ENCODE peak calls at places on chromosomes 7 and 10, in four cellular contexts. C is GM12878, P is HL-60, R is K562. B is an unnamed sample.
A peak's percentile ranks its signal among the peaks of the same experiment; 100 is the strongest.

GRCh38 chr7:90961037-90961725 is 303.1 kb upstream of the FZD1 start:
- DNase-seq in C (no peak), R (no peak), P (no peak), B (no peak)

GRCh38 chr10:88920198-88920597 is 32.4 kb downstream of the ACTA2 start:
- DNase-seq in C (no peak), P (no peak), R (no peak), B (no peak)

GRCh38 chr7:83096065-83096580 is 66.6 kb downstream of the PCLO start:
- DNase-seq in C (no peak), R (no peak), P (no peak), B (no peak)

GRCh38 chr7:41974835-41975234 is 262.2 kb downstream of the GLI3 start:
- DNase-seq in C (no peak), R (no peak), P (no peak), B (no peak)

GRCh38 chr7:26659121-26659520 is 205.3 kb downstream of the SKAP2 start:
- DNase-seq in R (no peak), C (no peak), P (no peak), B (no peak)

GRCh38 chr10:103451871-103452713 is at the start of gene CALHM2:
- DNase-seq in P (no peak), C (no peak), R (no peak), B (peak; percentile 89)

GRCh38 chr10:15661574-15661973 is 58.1 kb downstream of the ITGA8 start:
- DNase-seq in C (no peak), P (no peak), R (no peak), B (no peak)

GRCh38 chr10:60572511-60573194 is 183.0 kb upstream of the ANK3 start:
- DNase-seq in P (no peak), C (no peak), R (no peak), B (no peak)

GRCh38 chr7:51950811-51951210 is 634.2 kb upstream of the COBL start:
- DNase-seq in P (no peak), C (no peak), R (no peak), B (no peak)

GRCh38 chr7:101882595-101883564 is 65.5 kb downstream of the CUX1 start:
- DNase-seq in C (no peak), R (peak; percentile 96), P (no peak), B (no peak)

GRCh38 chr10:118373786-118374185 is 31.7 kb upstream of the FAM204A start:
- DNase-seq in R (no peak), C (no peak), P (no peak), B (no peak)

GRCh38 chr7:19016140-19016539 is 101.3 kb downstream of the TWIST1 start:
- DNase-seq in R (no peak), P (no peak), C (no peak), B (no peak)

GRCh38 chr7:19017374-19017773 is 100.1 kb downstream of the TWIST1 start:
- DNase-seq in C (no peak), P (no peak), R (no peak), B (no peak)

GRCh38 chr7:19020711-19021110 is 96.7 kb downstream of the TWIST1 start:
- DNase-seq in C (no peak), P (no peak), R (no peak), B (no peak)

GRCh38 chr7:19023477-19023876 is 94.0 kb downstream of the TWIST1 start:
- DNase-seq in C (no peak), P (no peak), R (no peak), B (no peak)

GRCh38 chr7:19020062-19020461 is 97.4 kb downstream of the TWIST1 start:
- DNase-seq in P (no peak), C (no peak), R (no peak), B (no peak)
- TF ChIP-seq SPI1 in P (no peak), C (no peak), R (no peak), B (no peak)

GRCh38 chr10:31320598-31321211 is 1.7 kb downstream of the ZEB1 start:
- DNase-seq in C (no peak), R (peak; percentile 50), P (no peak), B (no peak)
- TF ChIP-seq POLR2AphosphoS5 in C (peak; percentile 78), R (no peak), P (no peak), B (no peak)

GRCh38 chr7:43838201-43838659 is 31.1 kb downstream of the MRPS24 start:
- DNase-seq in P (no peak), R (no peak), C (no peak), B (no peak)

GRCh38 chr7:43834463-43835251 is 34.7 kb downstream of the MRPS24 start:
- DNase-seq in R (peak; percentile 24), C (peak; percentile 73), P (no peak), B (no peak)
- TF ChIP-seq SPI1 in R (no peak), C (no peak), P (no peak), B (no peak)

GRCh38 chr10:43160067-43160918 is 22.0 kb downstream of the CSGALNACT2 start:
- DNase-seq in C (no peak), R (no peak), P (no peak), B (no peak)
- TF ChIP-seq POLR2AphosphoS5 in C (no peak), R (no peak), P (no peak), B (no peak)